ENCODE peak calls at places on chromosomes 13 and 19, in six cellular contexts. H is lung, K is spleen, T is substantia nigra, I is fibroblast of lung, S is prostate gland. W is an unnamed sample.

GRCh38 chr19:7242601-7243258 is 51.5 kb downstream of the INSR start:
- DNase-seq in H (no peak), K (no peak), T (no peak), I (peak), S (no peak), W (no peak)

GRCh38 chr19:54100560-54100959 is at the start of gene OSCAR:
- DNase-seq in H (no peak), K (peak), T (peak), I (peak), S (no peak), W (no peak)

GRCh38 chr19:40641306-40641705 is 40.1 kb downstream of the LTBP4 start:
- DNase-seq in H (no peak), K (no peak), T (no peak), I (peak), S (no peak), W (no peak)

GRCh38 chr13:21537105-21537504 is 66.9 kb downstream of the MICU2 start:
- DNase-seq in H (no peak), K (no peak), T (no peak), I (peak), S (no peak), W (no peak)

GRCh38 chr13:106795847-106796246 is 227.9 kb upstream of the ARGLU1 start:
- DNase-seq in H (no peak), K (no peak), T (no peak), I (no peak), S (no peak), W (no peak)

GRCh38 chr13:94431569-94431968 is 47.9 kb downstream of the DCT start:
- DNase-seq in H (no peak), K (no peak), T (no peak), I (peak), S (no peak), W (no peak)

GRCh38 chr13:95540848-95541247 is 11.7 kb upstream of the CLDN10 start:
- DNase-seq in H (no peak), K (no peak), T (peak), I (no peak), S (peak), W (no peak)

GRCh38 chr19:58394821-58395219 is 636 bp upstream of the RNF225 start:
- DNase-seq in H (no peak), K (no peak), T (no peak), I (no peak), S (no peak), W (no peak)

GRCh38 chr19:28859811-28860210 is 353.1 kb downstream of the UQCRFS1 start:
- DNase-seq in H (no peak), K (no peak), T (no peak), I (no peak), S (no peak), W (no peak)

GRCh38 chr13:37806666-37807065 is 62.9 kb downstream of the TRPC4 start:
- DNase-seq in H (no peak), K (no peak), T (no peak), I (no peak), S (no peak), W (no peak)
- H3K27ac ChIP-seq in H (no peak), K (no peak), T (no peak), I (no peak), S (no peak), W (no peak)

DNA sequence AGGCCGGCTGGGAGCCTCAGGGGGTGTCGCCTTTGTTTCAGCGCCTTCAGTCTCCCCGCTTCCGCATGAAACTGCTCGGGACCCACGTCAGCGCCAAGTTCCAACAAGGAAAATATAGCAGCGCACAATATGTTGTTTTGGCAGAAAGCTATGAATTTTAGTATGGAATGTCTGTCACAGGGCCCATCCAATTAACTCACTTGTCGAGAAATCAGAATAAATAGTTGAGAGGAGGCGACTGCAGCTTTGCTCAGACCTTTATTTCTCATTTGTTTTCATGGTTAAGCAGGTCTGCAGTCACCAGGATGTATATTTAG is 34.4 kb upstream of the MEDAG start:
- DNase-seq in H (no peak), K (no peak), T (no peak), I (peak), S (no peak), W (no peak)
- H3K27ac ChIP-seq in H (no peak), K (no peak), T (no peak), I (peak), S (no peak), W (no peak)

GRCh38 chr13:92221916-92222315 is 823.5 kb downstream of the GPC5 start:
- DNase-seq in H (no peak), K (no peak), T (no peak), I (no peak), S (no peak), W (no peak)

GRCh38 chr13:92225861-92226260 is 827.4 kb downstream of the GPC5 start:
- DNase-seq in H (no peak), K (no peak), T (no peak), I (no peak), S (no peak), W (no peak)

GRCh38 chr13:92224825-92225224 is 826.4 kb downstream of the GPC5 start:
- DNase-seq in H (no peak), K (no peak), T (no peak), I (no peak), S (no peak), W (no peak)

GRCh38 chr13:92224052-92224821 is 825.8 kb downstream of the GPC5 start:
- DNase-seq in H (no peak), K (no peak), T (no peak), I (peak), S (no peak), W (no peak)
- H3K27ac ChIP-seq in H (no peak), K (peak), T (no peak), I (no peak), S (peak), W (no peak)

DNA sequence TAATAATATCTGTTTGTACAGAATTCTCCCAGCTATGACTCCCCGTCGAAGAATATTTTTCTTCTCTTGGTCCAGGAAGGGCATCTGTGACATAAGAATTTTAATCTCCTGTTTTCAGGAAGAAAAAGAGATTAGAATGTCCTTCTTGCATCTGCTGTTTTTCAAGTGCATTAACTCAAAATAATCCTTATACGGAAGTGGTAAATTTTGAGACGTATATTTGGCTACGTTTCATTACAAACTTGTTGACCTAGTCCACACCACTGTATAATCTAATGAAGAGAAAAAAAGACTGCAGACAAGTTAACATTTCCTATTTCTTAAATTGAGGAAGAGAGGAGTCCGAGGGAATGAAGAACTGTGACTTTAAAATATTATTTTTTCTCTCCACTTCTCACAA is 959.9 kb downstream of the DIAPH3 start:
- DNase-seq in H (no peak), K (no peak), T (no peak), I (no peak), S (no peak), W (no peak)
- H3K27ac ChIP-seq in H (no peak), K (no peak), T (no peak), I (no peak), S (no peak), W (no peak)

GRCh38 chr13:20340759-20341161 is 108.6 kb upstream of the GJB6 start:
- DNase-seq in H (peak), K (no peak), T (no peak), I (peak), S (no peak), W (no peak)
- H3K27ac ChIP-seq in H (no peak), K (no peak), T (no peak), I (no peak), S (no peak), W (no peak)

GRCh38 chr19:4910594-4911273 is 1.4 kb downstream of the UHRF1 start:
- DNase-seq in H (no peak), K (no peak), T (peak), I (peak), S (no peak), W (peak)
- H3K27ac ChIP-seq in H (no peak), K (peak), T (peak), I (peak), S (no peak), W (no peak)

DNA sequence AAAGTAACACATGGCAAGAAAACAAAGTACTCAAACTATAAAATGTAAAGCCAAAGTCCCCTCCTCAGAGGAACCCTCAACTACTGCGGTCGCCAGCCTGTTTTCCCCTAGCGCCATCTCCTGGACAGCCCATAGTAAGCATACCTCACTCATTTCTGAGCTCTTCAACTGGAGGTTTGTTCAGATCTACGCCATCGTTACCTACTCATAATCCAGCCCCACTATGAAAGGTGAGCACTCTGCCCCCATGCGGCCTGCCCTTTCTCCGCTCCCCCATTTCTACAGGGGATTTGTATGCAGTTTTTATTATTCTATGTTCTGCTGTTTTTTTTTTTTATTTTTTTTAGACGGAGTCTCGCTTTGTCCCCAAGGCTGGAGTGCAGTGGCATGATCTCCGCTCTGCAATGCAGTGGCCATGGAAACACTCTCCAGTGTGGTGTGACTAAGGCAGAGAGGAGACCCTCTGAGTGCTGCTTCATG is 26.2 kb downstream of the OPA3 start:
- DNase-seq in H (peak), K (peak), T (peak), I (peak), S (peak), W (peak)
- H3K27ac ChIP-seq in H (no peak), K (no peak), T (no peak), I (no peak), S (no peak), W (no peak)

DNA sequence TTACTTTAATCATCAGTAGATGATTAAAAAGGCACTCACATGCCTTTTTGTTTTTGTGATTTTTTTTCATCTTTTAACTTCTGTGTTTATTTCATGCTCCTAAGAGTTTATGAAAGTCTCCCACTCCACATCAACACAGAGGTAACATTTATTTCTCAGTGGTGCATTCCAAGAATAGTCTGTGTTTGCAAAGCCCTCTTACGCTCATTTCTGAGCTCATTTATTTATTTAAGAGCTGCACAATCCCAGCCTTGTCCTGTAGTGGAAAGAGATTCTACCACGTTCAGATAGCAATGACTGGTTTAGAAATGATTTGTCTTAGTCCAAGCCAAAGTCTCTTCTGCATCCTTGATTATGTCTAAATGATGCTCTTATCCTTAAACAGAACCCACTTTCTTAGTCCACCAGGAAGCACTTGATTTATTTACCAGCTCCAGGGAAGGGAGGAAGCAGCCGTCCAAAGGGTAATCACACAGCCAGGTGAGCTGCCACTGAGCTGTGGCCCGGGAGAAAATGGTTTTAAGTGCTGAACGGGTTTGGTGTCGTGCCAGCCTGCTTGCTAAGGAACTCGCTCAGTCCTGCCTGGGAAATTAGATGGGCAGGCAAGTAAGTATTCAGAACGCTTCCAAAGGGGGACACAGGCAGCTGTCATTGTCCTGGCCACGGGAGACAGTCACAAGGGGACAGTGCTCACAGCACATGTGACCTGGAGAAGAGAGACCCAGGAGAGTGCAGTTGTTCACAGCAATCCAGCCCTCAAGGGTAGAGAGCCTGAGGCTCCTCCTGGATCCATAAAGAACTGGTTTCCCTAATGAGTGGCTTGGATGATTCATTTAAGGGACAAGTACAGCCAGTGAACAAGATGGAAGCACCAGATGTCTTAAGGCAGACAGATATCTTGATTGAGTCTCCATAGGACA is 131.8 kb upstream of the WASF3 start:
- DNase-seq in H (peak), K (no peak), T (no peak), I (peak), S (no peak), W (no peak)
- H3K27ac ChIP-seq in H (no peak), K (no peak), T (no peak), I (no peak), S (peak), W (no peak)

DNA sequence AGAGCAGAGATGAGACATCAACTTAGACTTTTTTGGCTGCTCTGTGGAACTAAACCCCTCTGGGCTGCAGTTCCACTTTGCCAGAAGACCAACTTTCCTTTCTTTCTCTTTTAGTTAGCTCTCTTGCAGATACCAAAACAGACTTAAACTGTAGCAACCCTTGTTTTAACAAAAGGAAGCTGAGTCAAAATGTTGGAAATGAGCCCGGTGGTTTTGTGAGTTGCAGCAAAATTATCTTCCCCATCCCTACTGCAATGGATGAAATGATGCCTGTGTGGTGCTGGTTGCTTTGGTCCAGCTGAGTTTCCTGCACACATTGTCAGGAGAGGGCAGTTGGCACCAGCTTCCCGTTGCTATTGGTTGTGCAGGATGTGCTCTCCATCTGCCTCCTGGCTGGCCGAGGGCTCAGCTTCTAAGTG is 115.3 kb downstream of the LRCH1 start:
- DNase-seq in H (peak), K (no peak), T (peak), I (peak), S (no peak), W (no peak)
- H3K27ac ChIP-seq in H (no peak), K (peak), T (no peak), I (peak), S (no peak), W (peak)

GRCh38 chr19:49667473-49667872 is 1.7 kb downstream of the BCL2L12 start:
- DNase-seq in H (no peak), K (no peak), T (no peak), I (no peak), S (no peak), W (no peak)

GRCh38 chr19:49669511-49669910 is 3.8 kb downstream of the BCL2L12 start:
- DNase-seq in H (no peak), K (no peak), T (no peak), I (no peak), S (no peak), W (no peak)

GRCh38 chr19:49676136-49676689 is 858 bp upstream of the PRMT1 start:
- DNase-seq in H (peak), K (peak), T (no peak), I (peak), S (peak), W (peak)

GRCh38 chr19:49676690-49677231 is 310 bp upstream of the PRMT1 start:
- DNase-seq in H (peak), K (peak), T (peak), I (peak), S (peak), W (peak)

DNA sequence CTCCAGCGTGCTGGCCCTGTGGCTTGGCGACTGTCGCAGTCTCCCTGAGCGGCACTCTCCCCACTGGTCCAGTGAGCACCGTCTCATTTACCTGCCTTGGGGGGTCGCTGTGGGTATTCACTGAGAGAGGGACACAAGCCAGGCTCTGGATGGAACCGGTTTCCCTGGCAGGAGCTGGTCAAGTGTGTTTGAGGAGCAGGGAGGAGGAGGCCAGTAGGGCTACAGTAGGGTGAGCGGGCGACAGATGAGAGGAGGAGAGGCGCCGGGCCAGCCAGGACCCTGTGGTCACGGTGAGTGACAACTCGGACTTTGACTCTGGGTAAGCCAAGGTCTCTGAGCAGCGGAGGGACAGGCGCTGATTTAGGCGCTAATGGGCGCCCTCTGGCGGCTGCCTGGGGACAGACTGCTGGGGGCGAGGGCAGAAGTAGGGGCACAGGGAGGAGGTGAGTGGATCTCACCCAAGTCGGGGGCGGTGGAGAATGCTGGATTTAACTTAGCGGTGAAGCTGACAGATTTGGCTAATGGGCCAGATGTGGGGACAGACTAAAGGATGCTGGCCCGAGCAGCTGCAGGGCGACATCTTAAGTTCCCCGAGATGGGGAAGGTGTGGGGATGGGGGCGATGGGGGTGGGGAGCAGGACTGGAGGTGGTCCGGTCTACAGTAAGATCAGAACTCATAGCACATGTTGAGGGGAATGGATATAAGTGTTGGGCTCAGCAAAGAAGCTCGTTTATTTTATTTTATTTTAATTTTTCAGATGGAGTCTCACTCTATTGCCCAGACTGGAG is 4.7 kb upstream of the PRMT1 start:
- DNase-seq in H (peak), K (peak), T (peak), I (peak), S (peak), W (peak)
- H3K27ac ChIP-seq in H (no peak), K (peak), T (peak), I (peak), S (peak), W (no peak)